ENCODE peak calls at places on chromosomes 7 and 10, in four cellular contexts. S is NCI-H69; C is Peyer's patch; V is effector memory CD4-positive, alpha-beta T cell. X is an unnamed sample.

GRCh38 chr7:11833431-11833830 is 1.4 kb upstream of the THSD7A start:
- DNase-seq in C (no peak), S (peak), V (no peak), X (no peak)

GRCh38 chr10:21526952-21527633 is 1.6 kb upstream of the SKIDA1 start:
- DNase-seq in V (no peak), S (peak), C (peak), X (peak)

GRCh38 chr7:36506820-36507219 is 117.2 kb downstream of the ANLN start:
- DNase-seq in C (no peak), V (no peak), S (no peak), X (no peak)

GRCh38 chr7:157476654-157477549 is 140.1 kb downstream of the DNAJB6 start:
- DNase-seq in C (no peak), S (no peak), V (no peak), X (no peak)

GRCh38 chr7:138549082-138549481 is 89.0 kb downstream of the TRIM24 start:
- DNase-seq in V (no peak), C (no peak), S (no peak), X (no peak)

GRCh38 chr7:20183086-20183485 is 34.1 kb downstream of the MACC1 start:
- DNase-seq in S (no peak), C (no peak), V (no peak), X (no peak)

GRCh38 chr7:144957998-144958397 is 122.1 kb upstream of the TPK1 start:
- DNase-seq in S (no peak), V (no peak), C (no peak), X (no peak)

GRCh38 chr7:130189281-130189782 is 15.9 kb downstream of the TMEM209 start:
- DNase-seq in V (no peak), C (no peak), S (no peak), X (no peak)

GRCh38 chr7:129780257-129781127 is 169.0 kb downstream of the NRF1 start:
- DNase-seq in V (peak), C (peak), S (peak), X (peak)

GRCh38 chr7:55152490-55152889 is 133.7 kb downstream of the EGFR start:
- DNase-seq in V (no peak), S (no peak), C (no peak), X (no peak)

GRCh38 chr10:76082956-76083355 is 651.5 kb downstream of the LRMDA start:
- DNase-seq in C (peak), V (no peak), S (peak), X (no peak)

GRCh38 chr10:75400769-75401568 is 595 bp downstream of the ZNF503 start:
- DNase-seq in S (no peak), V (no peak), C (peak), X (peak)

GRCh38 chr10:79319372-79319771 is 27.9 kb upstream of the PPIF start:
- DNase-seq in V (no peak), S (no peak), C (no peak), X (no peak)

GRCh38 chr10:36381748-36382147 is 739.7 kb upstream of the FZD8 start:
- DNase-seq in S (no peak), C (no peak), V (no peak), X (no peak)

GRCh38 chr7:77575187-77575586 is 38.1 kb downstream of the PTPN12 start:
- DNase-seq in S (no peak), V (no peak), C (no peak), X (no peak)

GRCh38 chr7:2953099-2953498 is 90.6 kb downstream of the CARD11 start:
- DNase-seq in V (no peak), S (no peak), C (peak), X (no peak)

GRCh38 chr7:20190588-20190987 is 26.6 kb downstream of the MACC1 start:
- DNase-seq in S (no peak), C (no peak), V (no peak), X (no peak)

GRCh38 chr7:44643206-44643605 is 36.8 kb downstream of the OGDH start:
- DNase-seq in S (no peak), V (no peak), C (no peak), X (no peak)

GRCh38 chr10:73156054-73156453 is 11.8 kb downstream of the ECD start:
- DNase-seq in C (no peak), S (no peak), V (no peak), X (no peak)

GRCh38 chr7:127620406-127621233 is 2.7 kb upstream of the PAX4 start:
- DNase-seq in V (no peak), S (peak), C (no peak), X (no peak)

GRCh38 chr10:119802068-119802538 is 70.5 kb downstream of the MCMBP start:
- DNase-seq in S (no peak), V (no peak), C (no peak), X (no peak)

GRCh38 chr10:42875792-42876191 is 93.2 kb downstream of the BMS1 start:
- DNase-seq in S (no peak), V (no peak), C (no peak), X (no peak)

GRCh38 chr10:59366310-59366709 is 4.0 kb upstream of the FAM13C start:
- DNase-seq in V (no peak), S (peak), C (no peak), X (no peak)

GRCh38 chr7:25091757-25092156 is 33.3 kb downstream of the CYCS start:
- DNase-seq in V (no peak), S (peak), C (no peak), X (no peak)

GRCh38 chr7:80089341-80089740 is 45.3 kb upstream of the GNAI1 start:
- DNase-seq in V (no peak), S (no peak), C (no peak), X (no peak)

GRCh38 chr7:128106840-128107239 is 75.6 kb upstream of the LRRC4 start:
- DNase-seq in S (no peak), V (no peak), C (no peak), X (no peak)

GRCh38 chr10:97904026-97904410 is 54.4 kb downstream of the GOLGA7B start:
- DNase-seq in S (peak), C (no peak), V (no peak), X (no peak)

GRCh38 chr10:109934958-109935793 is 11.9 kb upstream of the XPNPEP1 start:
- DNase-seq in V (no peak), C (no peak), S (peak), X (no peak)

GRCh38 chr7:6608081-6608480 is 7.3 kb upstream of the ZNF853 start:
- DNase-seq in S (no peak), V (no peak), C (no peak), X (no peak)

GRCh38 chr10:111211756-111212155 is 134.9 kb downstream of the ADRA2A start:
- DNase-seq in V (no peak), S (no peak), C (no peak), X (no peak)

GRCh38 chr7:55365103-55365679 is at the start of gene LANCL2:
- DNase-seq in V (peak), S (peak), C (peak), X (peak)

GRCh38 chr10:89431977-89432376 is 17.6 kb downstream of the IFIT5 start:
- DNase-seq in C (no peak), S (peak), V (no peak), X (no peak)